ENCODE peak calls at places on chromosomes 6 and 20, in five cellular contexts. One of them, this sample, is unnamed.

GRCh38 chr6:69816569-69816968 is 19.8 kb upstream of the LMBRD1 start:
- DNase-seq in fibroblast of pulmonary artery: no peak
- DNase-seq in tibial artery: no peak
- DNase-seq in AG10803: no peak
- DNase-seq in GM10248: no peak
- DNase-seq in this sample: no peak

GRCh38 chr6:166624275-166624674 is 2.8 kb downstream of the RPS6KA2 start:
- DNase-seq in tibial artery: peak; percentile 72
- DNase-seq in GM10248: no peak
- DNase-seq in fibroblast of pulmonary artery: peak; percentile 95
- DNase-seq in AG10803: peak; percentile 92
- DNase-seq in this sample: no peak

GRCh38 chr20:51447097-51447764 is 95.3 kb downstream of the NFATC2 start:
- DNase-seq in AG10803: peak; percentile 95
- DNase-seq in GM10248: no peak
- DNase-seq in tibial artery: peak; percentile 77
- DNase-seq in fibroblast of pulmonary artery: peak; percentile 96
- DNase-seq in this sample: peak; percentile 81

GRCh38 chr6:27532820-27533538 is 60.1 kb upstream of the ZNF184 start:
- DNase-seq in tibial artery: no peak
- DNase-seq in fibroblast of pulmonary artery: peak; percentile 39
- DNase-seq in AG10803: peak; percentile 59
- DNase-seq in GM10248: no peak
- DNase-seq in this sample: no peak

GRCh38 chr6:157953580-157954091 is 28.0 kb upstream of the SYNJ2 start:
- DNase-seq in fibroblast of pulmonary artery: no peak
- DNase-seq in AG10803: no peak
- DNase-seq in GM10248: no peak
- DNase-seq in tibial artery: no peak
- DNase-seq in this sample: no peak

GRCh38 chr6:131979515-131980337 is 28.6 kb upstream of the CCN2 start:
- DNase-seq in AG10803: peak; percentile 93
- DNase-seq in fibroblast of pulmonary artery: peak; percentile 95
- DNase-seq in tibial artery: no peak
- DNase-seq in GM10248: no peak
- DNase-seq in this sample: no peak

GRCh38 chr6:96899019-96899418 is 1.3 kb upstream of the NDUFAF4 start:
- DNase-seq in GM10248: no peak
- DNase-seq in AG10803: peak; percentile 54
- DNase-seq in fibroblast of pulmonary artery: peak; percentile 67
- DNase-seq in tibial artery: no peak
- DNase-seq in this sample: no peak

GRCh38 chr6:63351995-63352586 is 32.3 kb upstream of the LGSN start:
- DNase-seq in fibroblast of pulmonary artery: peak; percentile 81
- DNase-seq in tibial artery: no peak
- DNase-seq in GM10248: peak; percentile 29
- DNase-seq in AG10803: peak; percentile 63
- DNase-seq in this sample: no peak

GRCh38 chr6:23713211-23713610 is 412.8 kb upstream of the NRSN1 start:
- DNase-seq in AG10803: no peak
- DNase-seq in fibroblast of pulmonary artery: no peak
- DNase-seq in tibial artery: no peak
- DNase-seq in GM10248: no peak
- DNase-seq in this sample: no peak

DNA sequence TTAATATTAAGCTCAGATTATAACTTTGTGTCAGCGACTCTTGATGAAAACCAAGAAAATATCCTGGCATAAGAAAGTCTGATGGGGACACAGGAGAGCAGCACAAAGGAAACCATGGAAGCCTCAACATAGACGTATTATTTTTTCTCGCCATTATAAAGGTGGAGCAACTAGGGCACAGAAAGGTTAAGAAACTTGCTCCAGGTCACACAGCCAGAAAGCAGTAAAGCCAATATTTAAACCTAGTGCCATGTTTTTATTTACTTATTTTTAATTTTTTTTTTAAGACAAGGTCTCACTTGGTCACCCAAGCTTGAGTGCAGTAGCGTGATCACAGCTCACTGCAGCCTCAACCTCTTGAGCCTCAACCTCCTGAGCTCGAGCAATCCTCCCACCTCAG is 259.3 kb downstream of the PREX1 start:
- DNase-seq in AG10803: no peak
- DNase-seq in GM10248: no peak
- DNase-seq in tibial artery: no peak
- DNase-seq in fibroblast of pulmonary artery: no peak
- DNase-seq in this sample: no peak
- TF ChIP-seq CTCF in AG10803: no peak
- TF ChIP-seq CTCF in GM10248: no peak
- TF ChIP-seq CTCF in tibial artery: no peak
- TF ChIP-seq CTCF in fibroblast of pulmonary artery: no peak
- TF ChIP-seq CTCF in this sample: no peak

DNA sequence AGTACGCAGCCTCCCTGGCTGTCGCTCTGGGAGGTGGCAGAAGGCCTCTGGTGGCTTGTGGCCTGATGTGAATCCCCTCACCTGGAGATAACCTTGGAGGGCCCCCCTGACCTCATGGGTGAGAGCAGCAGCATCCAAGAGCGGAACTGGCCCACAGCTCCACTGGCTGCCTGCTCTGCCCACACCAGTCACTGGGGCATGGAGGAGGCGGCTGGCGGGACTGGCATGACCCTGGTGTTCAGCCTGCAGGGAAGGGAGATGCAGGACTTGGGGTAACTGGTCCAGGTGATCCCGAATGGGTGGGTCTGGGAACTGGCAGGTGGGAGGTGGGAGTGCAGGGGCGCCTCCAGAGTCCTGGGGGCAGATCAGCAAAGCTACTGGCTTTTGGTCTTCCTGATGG is 10.6 kb upstream of the DSN1 start:
- DNase-seq in tibial artery: no peak
- DNase-seq in GM10248: no peak
- DNase-seq in fibroblast of pulmonary artery: no peak
- DNase-seq in AG10803: no peak
- DNase-seq in this sample: no peak
- TF ChIP-seq CTCF in tibial artery: no peak
- TF ChIP-seq CTCF in GM10248: no peak
- TF ChIP-seq CTCF in fibroblast of pulmonary artery: no peak
- TF ChIP-seq CTCF in AG10803: no peak
- TF ChIP-seq CTCF in this sample: no peak

GRCh38 chr6:104281370-104281769 is 578.3 kb downstream of the HACE1 start:
- DNase-seq in tibial artery: no peak
- DNase-seq in GM10248: no peak
- DNase-seq in fibroblast of pulmonary artery: no peak
- DNase-seq in AG10803: no peak
- DNase-seq in this sample: no peak
- TF ChIP-seq CTCF in tibial artery: no peak
- TF ChIP-seq CTCF in GM10248: no peak
- TF ChIP-seq CTCF in fibroblast of pulmonary artery: no peak
- TF ChIP-seq CTCF in AG10803: no peak
- TF ChIP-seq CTCF in this sample: no peak

DNA sequence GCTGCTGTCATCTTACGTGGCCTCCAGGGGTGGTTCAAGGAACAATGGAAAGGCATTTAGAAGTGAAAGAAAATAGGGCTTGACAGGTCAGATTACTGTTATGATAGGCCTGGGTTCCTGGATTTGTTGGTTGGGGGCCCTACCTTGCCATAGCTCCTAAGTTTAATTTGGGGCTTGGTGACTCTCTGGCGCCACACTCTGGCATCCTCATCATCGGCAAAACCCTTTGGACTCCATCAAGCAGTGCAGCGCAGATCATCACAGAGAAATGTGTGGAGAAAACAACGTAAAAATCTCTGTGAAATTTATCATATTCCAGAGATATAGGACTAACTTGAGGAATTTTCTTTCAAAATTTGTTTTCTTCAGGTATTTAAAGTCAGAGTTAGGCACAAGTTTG is 33.6 kb upstream of the AIG1 start:
- DNase-seq in AG10803: peak; percentile 1
- DNase-seq in tibial artery: peak; percentile 31
- DNase-seq in fibroblast of pulmonary artery: peak; percentile 57
- DNase-seq in GM10248: no peak
- DNase-seq in this sample: peak; percentile 42
- TF ChIP-seq CTCF in AG10803: peak; percentile 50
- TF ChIP-seq CTCF in tibial artery: peak; percentile 57
- TF ChIP-seq CTCF in fibroblast of pulmonary artery: peak; percentile 85
- TF ChIP-seq CTCF in GM10248: peak; percentile 33
- TF ChIP-seq CTCF in this sample: peak; percentile 68

GRCh38 chr20:35146299-35146921 is 726 bp downstream of the EDEM2 start:
- DNase-seq in fibroblast of pulmonary artery: no peak
- DNase-seq in GM10248: no peak
- DNase-seq in AG10803: no peak
- DNase-seq in tibial artery: no peak
- DNase-seq in this sample: no peak
- TF ChIP-seq CTCF in fibroblast of pulmonary artery: no peak
- TF ChIP-seq CTCF in GM10248: no peak
- TF ChIP-seq CTCF in AG10803: peak; percentile 21
- TF ChIP-seq CTCF in tibial artery: no peak
- TF ChIP-seq CTCF in this sample: no peak

GRCh38 chr6:72084992-72085569 is 198.7 kb downstream of the RIMS1 start:
- DNase-seq in fibroblast of pulmonary artery: peak; percentile 44
- DNase-seq in tibial artery: no peak
- DNase-seq in AG10803: peak; percentile 34
- DNase-seq in GM10248: no peak
- DNase-seq in this sample: no peak
- TF ChIP-seq CTCF in fibroblast of pulmonary artery: peak; percentile 41
- TF ChIP-seq CTCF in tibial artery: peak; percentile 52
- TF ChIP-seq CTCF in AG10803: peak; percentile 53
- TF ChIP-seq CTCF in GM10248: peak; percentile 25
- TF ChIP-seq CTCF in this sample: peak; percentile 48

GRCh38 chr6:149897855-149898744 is at the start of gene RAET1E:
- DNase-seq in tibial artery: no peak
- DNase-seq in AG10803: no peak
- DNase-seq in GM10248: no peak
- DNase-seq in fibroblast of pulmonary artery: no peak
- DNase-seq in this sample: no peak
- TF ChIP-seq CTCF in tibial artery: no peak
- TF ChIP-seq CTCF in AG10803: peak; percentile 11
- TF ChIP-seq CTCF in GM10248: no peak
- TF ChIP-seq CTCF in fibroblast of pulmonary artery: no peak
- TF ChIP-seq CTCF in this sample: no peak

GRCh38 chr20:44696315-44696714 is 18.9 kb upstream of the CCN5 start:
- DNase-seq in fibroblast of pulmonary artery: no peak
- DNase-seq in GM10248: no peak
- DNase-seq in tibial artery: no peak
- DNase-seq in AG10803: no peak
- DNase-seq in this sample: no peak
- TF ChIP-seq CTCF in fibroblast of pulmonary artery: no peak
- TF ChIP-seq CTCF in GM10248: no peak
- TF ChIP-seq CTCF in tibial artery: no peak
- TF ChIP-seq CTCF in AG10803: peak; percentile 12
- TF ChIP-seq CTCF in this sample: no peak